ENCODE peak calls at places on chromosomes 6 and 20, in eight cellular contexts. P, E, D, N, W, Q, X and B are unnamed samples.

GRCh38 chr6:165605901-165606739 is 56.9 kb downstream of the PDE10A start:
- DNase-seq in N (no peak), W (no peak), D (peak), X (no peak), Q (no peak), E (no peak), P (peak), B (no peak)

GRCh38 chr6:14951704-14952103 is 294.2 kb upstream of the JARID2 start:
- DNase-seq in D (no peak), N (no peak), Q (no peak), P (no peak), W (no peak), X (no peak), E (no peak), B (no peak)

GRCh38 chr6:72748759-72749158 is 126.9 kb downstream of the KCNQ5 start:
- DNase-seq in X (no peak), D (peak), P (peak), W (peak), E (no peak), N (peak), Q (no peak), B (peak)

GRCh38 chr20:61980647-61981583 is 84.8 kb downstream of the TAF4 start:
- DNase-seq in E (no peak), D (no peak), W (no peak), N (peak), P (peak), X (no peak), Q (no peak), B (peak)

GRCh38 chr6:13233106-13233505 is 95.2 kb downstream of the TBC1D7 start:
- DNase-seq in N (no peak), W (no peak), X (no peak), Q (no peak), D (no peak), P (no peak), E (no peak), B (no peak)

GRCh38 chr20:44187054-44187762 is at the start of gene JPH2:
- DNase-seq in N (peak), E (no peak), X (no peak), P (peak), D (peak), W (no peak), Q (no peak), B (no peak)

GRCh38 chr6:79570129-79570801 is 33.0 kb upstream of the LCA5 start:
- DNase-seq in E (no peak), X (no peak), P (peak), N (peak), W (peak), D (no peak), Q (no peak), B (no peak)

GRCh38 chr6:37920667-37921066 is 101.1 kb downstream of the ZFAND3 start:
- DNase-seq in N (no peak), W (no peak), X (no peak), E (no peak), Q (no peak), P (no peak), D (no peak), B (no peak)

GRCh38 chr6:31702421-31702818 is 704 bp downstream of the ABHD16A start:
- DNase-seq in Q (no peak), X (no peak), D (no peak), P (no peak), W (no peak), E (no peak), N (peak), B (no peak)

GRCh38 chr6:150891886-150892485 is 26.5 kb downstream of the MTHFD1L start:
- DNase-seq in E (peak), W (no peak), Q (peak), D (no peak), X (no peak), N (peak), P (peak), B (peak)

GRCh38 chr6:138403324-138403800 is 661 bp upstream of the HEBP2 start:
- DNase-seq in Q (no peak), X (no peak), N (no peak), P (peak), W (no peak), E (no peak), D (no peak), B (no peak)

GRCh38 chr20:46757135-46757534 is 47.7 kb downstream of the SLC2A10 start:
- DNase-seq in X (no peak), N (no peak), W (no peak), D (no peak), Q (no peak), E (no peak), P (no peak), B (no peak)

GRCh38 chr20:59190509-59190908 is 26.9 kb downstream of the ZNF831 start:
- DNase-seq in P (no peak), N (no peak), Q (no peak), D (no peak), W (no peak), E (no peak), X (no peak), B (no peak)

GRCh38 chr6:118933855-118934460 is 1.0 kb downstream of the MCM9 start:
- DNase-seq in E (no peak), Q (no peak), X (no peak), W (no peak), P (no peak), N (no peak), D (no peak), B (no peak)

GRCh38 chr6:148565321-148565926 is 181.4 kb upstream of the UST start:
- DNase-seq in Q (no peak), W (no peak), E (no peak), N (peak), P (no peak), X (no peak), D (no peak), B (no peak)

GRCh38 chr20:49786226-49786625 is 26.4 kb upstream of the SLC9A8 start:
- DNase-seq in N (no peak), Q (no peak), E (no peak), X (no peak), W (no peak), P (no peak), D (no peak), B (no peak)

GRCh38 chr6:30887901-30888300 is 3.6 kb downstream of the DDR1 start:
- DNase-seq in P (no peak), D (no peak), X (no peak), N (no peak), Q (no peak), E (no peak), W (no peak), B (no peak)

GRCh38 chr20:58054744-58055373 is 173.6 kb downstream of the ANKRD60 start:
- DNase-seq in D (no peak), Q (no peak), X (no peak), E (no peak), N (no peak), W (no peak), P (no peak), B (no peak)

GRCh38 chr20:2697768-2698167 is 5.2 kb downstream of the EBF4 start:
- DNase-seq in P (no peak), W (no peak), N (no peak), X (no peak), Q (no peak), E (no peak), D (no peak), B (no peak)

GRCh38 chr6:87661016-87661415 is 41.0 kb downstream of the AKIRIN2 start:
- DNase-seq in X (no peak), D (no peak), W (peak), N (no peak), Q (no peak), E (no peak), P (no peak), B (no peak)

GRCh38 chr6:47016916-47017315 is 25.2 kb downstream of the ADGRF1 start:
- DNase-seq in W (no peak), Q (no peak), N (no peak), E (no peak), P (no peak), X (no peak), D (no peak), B (no peak)

GRCh38 chr6:144006731-144007454 is 1.2 kb downstream of the PLAGL1 start:
- DNase-seq in X (no peak), Q (no peak), P (no peak), E (no peak), D (no peak), W (no peak), N (peak), B (peak)

GRCh38 chr20:37690626-37691369 is 3.0 kb upstream of the CTNNBL1 start:
- DNase-seq in X (no peak), P (no peak), W (no peak), N (no peak), E (no peak), Q (no peak), D (no peak), B (no peak)

GRCh38 chr20:6101346-6101745 is 21.5 kb downstream of the FERMT1 start:
- DNase-seq in Q (no peak), P (no peak), E (no peak), N (no peak), W (no peak), D (no peak), X (no peak), B (no peak)

GRCh38 chr6:47598367-47598766 is 100.0 kb upstream of the ADGRF4 start:
- DNase-seq in N (no peak), W (no peak), D (no peak), E (no peak), X (no peak), P (no peak), Q (no peak), B (no peak)

GRCh38 chr20:58621906-58622548 is 29.1 kb upstream of the STX16 start:
- DNase-seq in E (no peak), W (no peak), N (no peak), D (no peak), Q (no peak), P (no peak), X (no peak), B (no peak)